ENCODE peak calls at places on chromosomes 5 and 9, in five cellular contexts. One of them, this sample, is unnamed.

GRCh38 chr5:158877706-158878105 is 222.0 kb downstream of the EBF1 start:
- DNase-seq in H1: no peak
- DNase-seq in HepG2: no peak
- DNase-seq in K562: no peak
- DNase-seq in GM12878: no peak
- DNase-seq in this sample: no peak

GRCh38 chr5:53219174-53219573 is 109.6 kb upstream of the MOCS2 start:
- DNase-seq in H1: no peak
- DNase-seq in HepG2: no peak
- DNase-seq in K562: no peak
- DNase-seq in GM12878: no peak
- DNase-seq in this sample: no peak

GRCh38 chr5:101123365-101123764 is 220.3 kb upstream of the ST8SIA4 start:
- DNase-seq in H1: no peak
- DNase-seq in HepG2: no peak
- DNase-seq in K562: no peak
- DNase-seq in GM12878: no peak
- DNase-seq in this sample: no peak

GRCh38 chr5:119072496-119072895 is 1.6 kb downstream of the DMXL1 start:
- DNase-seq in H1: no peak
- DNase-seq in HepG2: no peak
- DNase-seq in K562: no peak
- DNase-seq in GM12878: no peak
- DNase-seq in this sample: no peak

GRCh38 chr5:69308046-69308553 is 24.5 kb downstream of the CCDC125 start:
- DNase-seq in H1: no peak
- DNase-seq in HepG2: no peak
- DNase-seq in K562: no peak
- DNase-seq in GM12878: no peak
- DNase-seq in this sample: no peak

GRCh38 chr9:134399435-134400056 is 73.3 kb downstream of the RXRA start:
- DNase-seq in H1: no peak
- DNase-seq in HepG2: no peak
- DNase-seq in K562: peak; percentile 48
- DNase-seq in GM12878: no peak
- DNase-seq in this sample: peak; percentile 36

GRCh38 chr5:179201986-179202385 is 141.8 kb downstream of the ZNF354C start:
- DNase-seq in H1: no peak
- DNase-seq in HepG2: no peak
- DNase-seq in K562: no peak
- DNase-seq in GM12878: no peak
- DNase-seq in this sample: no peak

GRCh38 chr5:17234384-17234783 is 17.0 kb downstream of the BASP1 start:
- DNase-seq in H1: no peak
- DNase-seq in HepG2: no peak
- DNase-seq in K562: no peak
- DNase-seq in GM12878: no peak
- DNase-seq in this sample: no peak

GRCh38 chr5:132094393-132095076 is 20.9 kb downstream of the CSF2 start:
- DNase-seq in H1: no peak
- DNase-seq in HepG2: peak; percentile 25
- DNase-seq in K562: no peak
- DNase-seq in GM12878: no peak
- DNase-seq in this sample: no peak

GRCh38 chr5:139312075-139312474 is 18.5 kb downstream of the MATR3 start:
- DNase-seq in H1: no peak
- DNase-seq in HepG2: no peak
- DNase-seq in K562: no peak
- DNase-seq in GM12878: no peak
- DNase-seq in this sample: no peak

GRCh38 chr5:139314276-139314675 is 20.7 kb downstream of the MATR3 start:
- DNase-seq in H1: no peak
- DNase-seq in HepG2: no peak
- DNase-seq in K562: no peak
- DNase-seq in GM12878: no peak
- DNase-seq in this sample: no peak

DNA sequence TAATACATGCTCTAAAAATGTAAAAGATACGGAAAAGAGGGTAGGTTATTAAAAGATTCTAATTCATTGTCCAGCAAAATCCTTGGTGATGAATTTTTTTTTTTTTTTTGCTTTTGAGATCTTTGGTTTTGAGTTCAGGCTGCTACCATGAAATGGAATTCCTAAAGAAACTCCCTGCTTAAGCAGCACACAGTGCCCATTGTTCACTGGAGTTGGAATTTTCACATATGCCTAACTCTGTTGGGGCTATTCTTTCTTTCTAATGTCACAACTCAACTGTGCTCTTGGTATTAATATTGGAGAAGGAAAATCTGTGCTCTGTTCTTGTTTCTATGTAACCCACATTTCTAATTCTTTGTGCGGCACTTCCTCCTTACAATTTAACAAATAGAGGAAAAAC is 21.5 kb downstream of the MATR3 start:
- DNase-seq in H1: no peak
- DNase-seq in HepG2: peak; percentile 34
- DNase-seq in K562: no peak
- DNase-seq in GM12878: no peak
- DNase-seq in this sample: no peak
- H3K36me3 ChIP-seq in H1: peaks cover 52% of the 10 kb centered on the region
- H3K36me3 ChIP-seq in HepG2: peaks cover 45% of the 10 kb centered on the region
- H3K36me3 ChIP-seq in K562: peaks cover 82% of the 10 kb centered on the region
- H3K36me3 ChIP-seq in GM12878: peaks cover 7% of the 10 kb centered on the region
- H3K36me3 ChIP-seq in this sample: peaks cover 47% of the 10 kb centered on the region

GRCh38 chr5:124453221-124454032 is 293.0 kb downstream of the ZNF608 start:
- DNase-seq in H1: no peak
- DNase-seq in HepG2: no peak
- DNase-seq in K562: no peak
- DNase-seq in GM12878: peak; percentile 83
- DNase-seq in this sample: peak; percentile 15
- TF ChIP-seq ZNF274 in H1: no peak
- TF ChIP-seq ZNF274 in HepG2: no peak
- TF ChIP-seq ZNF274 in K562: no peak
- TF ChIP-seq ZNF274 in GM12878: no peak
- TF ChIP-seq ZNF274 in this sample: no peak

DNA sequence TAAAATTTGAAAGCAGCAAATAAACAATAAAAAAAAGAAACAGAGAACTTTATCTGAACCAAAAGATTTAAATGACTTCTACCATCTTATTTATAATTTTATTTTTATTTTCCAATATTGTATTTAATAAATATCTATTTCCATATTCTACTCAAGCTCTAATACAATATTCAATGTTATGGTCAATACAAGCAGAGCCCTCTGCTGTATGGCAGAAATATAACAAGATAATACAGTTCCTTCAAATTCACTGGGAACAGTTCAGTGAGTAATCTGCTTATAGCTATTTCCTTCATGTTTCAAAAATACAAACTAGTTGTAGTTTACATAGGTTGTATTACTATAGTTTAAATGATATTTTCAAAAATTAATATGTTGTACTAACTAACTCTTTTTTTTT is 332.7 kb downstream of the PRDM9 start:
- DNase-seq in H1: no peak
- DNase-seq in HepG2: no peak
- DNase-seq in K562: no peak
- DNase-seq in GM12878: no peak
- DNase-seq in this sample: no peak
- TF ChIP-seq CTCF in H1: no peak
- TF ChIP-seq CTCF in HepG2: no peak
- TF ChIP-seq CTCF in K562: no peak
- TF ChIP-seq CTCF in GM12878: no peak
- TF ChIP-seq CTCF in this sample: no peak

DNA sequence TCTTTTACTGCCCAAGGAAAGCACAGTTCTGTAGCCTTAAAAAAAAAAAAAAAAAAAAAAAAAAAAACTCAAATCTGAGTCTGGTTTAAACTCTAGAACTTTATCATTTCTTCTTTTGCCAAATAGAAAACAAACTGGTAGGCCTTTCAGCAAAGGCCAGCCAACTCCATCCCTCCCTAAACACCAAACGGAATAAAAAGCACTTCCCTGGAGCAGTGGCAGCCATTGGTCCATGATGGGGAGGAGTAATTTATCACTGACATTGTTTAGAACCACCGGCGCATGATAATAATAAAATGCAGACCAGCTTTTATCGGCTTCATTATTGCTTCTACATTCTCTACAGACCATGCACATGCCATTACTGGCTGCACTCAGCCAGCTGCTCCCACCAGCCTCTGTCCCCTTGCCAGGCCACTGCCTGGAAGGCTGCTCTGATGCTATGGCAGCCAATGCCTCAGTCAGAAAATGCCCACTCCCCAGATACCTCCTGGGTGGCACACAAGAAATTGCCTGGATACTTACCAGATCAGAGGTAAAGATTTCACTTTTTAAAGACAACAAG is 45.9 kb downstream of the ABCA1 start:
- DNase-seq in H1: no peak
- DNase-seq in HepG2: no peak
- DNase-seq in K562: no peak
- DNase-seq in GM12878: no peak
- DNase-seq in this sample: no peak
- H3K36me3 ChIP-seq in H1: no peaks in the 10 kb centered on the region
- H3K36me3 ChIP-seq in HepG2: peaks cover 75% of the 10 kb centered on the region
- H3K36me3 ChIP-seq in K562: no peaks in the 10 kb centered on the region
- H3K36me3 ChIP-seq in GM12878: no peaks in the 10 kb centered on the region
- H3K36me3 ChIP-seq in this sample: no peaks in the 10 kb centered on the region

DNA sequence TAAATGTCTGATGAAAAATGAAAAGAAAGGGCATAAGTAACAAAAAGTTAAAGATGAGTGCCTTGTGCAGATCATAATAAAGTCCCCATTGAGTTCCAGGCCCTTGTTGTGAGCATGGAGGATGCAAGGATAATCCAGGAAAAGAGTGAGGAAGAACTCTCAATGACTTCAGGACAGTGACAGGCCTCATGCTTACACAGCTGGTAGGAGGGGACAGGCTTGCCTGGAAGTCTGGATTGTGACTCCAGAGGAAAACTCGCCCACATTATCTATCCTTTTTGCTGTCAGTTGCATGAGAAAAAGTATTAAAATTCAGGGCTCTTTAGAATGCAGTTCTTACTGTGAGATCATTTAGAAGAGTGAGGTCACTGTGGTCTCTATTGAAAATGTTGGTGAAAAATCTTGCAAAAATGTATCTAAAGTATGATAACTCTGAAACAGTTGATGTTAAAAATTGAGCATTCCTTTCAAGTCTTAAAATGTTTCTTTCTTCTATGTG is 30.4 kb downstream of the NTRK2 start:
- DNase-seq in H1: no peak
- DNase-seq in HepG2: no peak
- DNase-seq in K562: no peak
- DNase-seq in GM12878: no peak
- DNase-seq in this sample: no peak
- TF ChIP-seq ZNF274 in H1: no peak
- TF ChIP-seq ZNF274 in HepG2: no peak
- TF ChIP-seq ZNF274 in K562: no peak
- TF ChIP-seq ZNF274 in GM12878: no peak
- TF ChIP-seq ZNF274 in this sample: no peak

GRCh38 chr9:121376214-121376830 is 6.3 kb upstream of the STOM start:
- DNase-seq in H1: no peak
- DNase-seq in HepG2: no peak
- DNase-seq in K562: no peak
- DNase-seq in GM12878: no peak
- DNase-seq in this sample: no peak
- TF ChIP-seq CTCF in H1: no peak
- TF ChIP-seq CTCF in HepG2: no peak
- TF ChIP-seq CTCF in K562: peak; percentile 11
- TF ChIP-seq CTCF in GM12878: no peak
- TF ChIP-seq CTCF in this sample: peak; percentile 93

This sample was measured in HCT116.